ENCODE peak calls at places on chromosomes 11 and 22, in seven cellular contexts. W, K, F, H, L, B and I are unnamed samples.

GRCh38 chr11:33976351-33977199 is 75.0 kb upstream of the CAPRIN1 start:
- DNase-seq in L (no peak), F (no peak), B (no peak), H (no peak), K (no peak), W (peak; percentile 99), I (no peak)

GRCh38 chr11:69265210-69265609 is 28.7 kb upstream of the MYEOV start:
- DNase-seq in K (no peak), B (no peak), L (no peak), H (no peak), F (no peak), W (no peak), I (no peak)

GRCh38 chr11:133529807-133530500 is 2.3 kb downstream of the OPCML start:
- DNase-seq in B (no peak), F (no peak), L (no peak), K (no peak), H (no peak), W (no peak), I (no peak)

GRCh38 chr11:94933225-94934130 is 39.9 kb downstream of the CWC15 start:
- DNase-seq in K (no peak), L (no peak), F (no peak), B (peak; percentile 96), W (peak; percentile 97), H (peak; percentile 96), I (no peak)

GRCh38 chr11:86370922-86371614 is 3.6 kb upstream of the CCDC81 start:
- DNase-seq in L (no peak), B (peak; percentile 52), K (no peak), H (peak; percentile 70), F (peak; percentile 97), W (peak; percentile 83), I (no peak)

GRCh38 chr11:85313741-85314140 is 313.4 kb downstream of the DLG2 start:
- DNase-seq in L (no peak), F (no peak), K (no peak), W (no peak), B (no peak), H (no peak), I (no peak)

GRCh38 chr11:21396351-21397008 is 727.1 kb downstream of the NELL1 start:
- DNase-seq in W (no peak), L (no peak), B (no peak), H (no peak), F (no peak), K (no peak), I (no peak)

GRCh38 chr11:15346907-15347306 is 232.2 kb downstream of the INSC start:
- DNase-seq in F (no peak), K (no peak), H (no peak), L (no peak), B (no peak), W (no peak), I (no peak)

GRCh38 chr11:61881397-61881796 is 9.9 kb downstream of the FADS3 start:
- DNase-seq in H (no peak), W (no peak), B (no peak), K (no peak), L (no peak), F (no peak), I (no peak)

GRCh38 chr11:62544521-62545436 is 1.8 kb downstream of the AHNAK start:
- DNase-seq in F (peak; percentile 15), B (no peak), K (peak; percentile 58), H (peak; percentile 36), L (no peak), W (no peak), I (no peak)

GRCh38 chr11:67085617-67086016 is 29.0 kb downstream of the RHOD start:
- DNase-seq in H (no peak), F (no peak), L (no peak), W (no peak), K (no peak), B (no peak), I (no peak)

GRCh38 chr11:94804874-94805273 is 36.7 kb downstream of the AMOTL1 start:
- DNase-seq in H (no peak), K (no peak), F (no peak), L (no peak), B (no peak), W (no peak), I (no peak)

GRCh38 chr11:28793282-28793738 is 685.1 kb downstream of the METTL15 start:
- DNase-seq in L (no peak), K (no peak), W (no peak), H (no peak), B (no peak), F (no peak), I (no peak)

GRCh38 chr11:119134389-119134978 is 13.1 kb downstream of the HINFP start:
- DNase-seq in B (no peak), L (no peak), K (no peak), F (no peak), W (peak; percentile 12), H (no peak), I (no peak)

GRCh38 chr11:65425971-65426838 is 3.6 kb downstream of the NEAT1 start:
- DNase-seq in L (no peak), H (peak; percentile 87), K (peak; percentile 68), F (peak; percentile 96), B (peak; percentile 80), W (peak; percentile 90), I (peak; percentile 43)

GRCh38 chr11:35487532-35488078 is 37.8 kb downstream of the PAMR1 start:
- DNase-seq in L (peak; percentile 5), W (peak; percentile 80), H (peak; percentile 52), F (peak; percentile 39), B (peak; percentile 69), K (no peak), I (no peak)

GRCh38 chr11:59770324-59770723 is 15.1 kb downstream of the STX3 start:
- DNase-seq in F (no peak), H (no peak), W (no peak), L (no peak), B (no peak), K (no peak), I (no peak)

GRCh38 chr11:63537293-63538101 is 889 bp downstream of the PLAAT4 start:
- DNase-seq in W (peak; percentile 27), F (no peak), K (no peak), B (peak; percentile 95), L (no peak), H (peak; percentile 31), I (peak; percentile 90)

GRCh38 chr11:46560300-46561025 is 33.4 kb downstream of the AMBRA1 start:
- DNase-seq in F (no peak), L (no peak), H (peak; percentile 45), W (no peak), B (peak; percentile 41), K (peak; percentile 42), I (no peak)

GRCh38 chr11:73205666-73206343 is 12.3 kb upstream of the P2RY2 start:
- DNase-seq in W (peak; percentile 94), B (no peak), F (no peak), H (no peak), K (no peak), L (no peak), I (no peak)

GRCh38 chr11:7612661-7613393 is 60.5 kb downstream of the CYB5R2 start:
- DNase-seq in F (peak; percentile 70), H (no peak), W (peak; percentile 60), B (no peak), K (no peak), L (no peak), I (no peak)

GRCh38 chr22:49659924-49660315 is 167.8 kb downstream of the BRD1 start:
- DNase-seq in F (no peak), H (no peak), B (no peak), K (no peak), L (no peak), W (no peak), I (no peak)

GRCh38 chr11:79336740-79337517 is 103.9 kb downstream of the TENM4 start:
- DNase-seq in H (no peak), L (no peak), K (no peak), B (no peak), W (no peak), F (no peak), I (no peak)

GRCh38 chr11:119099707-119100106 is 1.9 kb downstream of the DPAGT1 start:
- DNase-seq in F (no peak), K (no peak), W (no peak), H (no peak), B (no peak), L (no peak), I (no peak)

GRCh38 chr22:19565921-19566598 is 41.9 kb upstream of the CLDN5 start:
- DNase-seq in L (no peak), K (no peak), B (no peak), H (peak; percentile 16), W (no peak), F (peak; percentile 34), I (no peak)

GRCh38 chr11:2884424-2884815 is 1.2 kb downstream of the CDKN1C start:
- DNase-seq in W (peak; percentile 22), F (no peak), H (no peak), K (no peak), B (peak; percentile 29), L (no peak), I (no peak)

GRCh38 chr11:83042966-83043711 is 28.6 kb downstream of the RAB30 start:
- DNase-seq in L (no peak), F (peak; percentile 73), K (no peak), B (no peak), H (peak; percentile 35), W (peak; percentile 42), I (no peak)

GRCh38 chr22:20444325-20444724 is 6.7 kb upstream of the SCARF2 start:
- DNase-seq in W (no peak), K (no peak), L (no peak), H (no peak), B (no peak), F (no peak), I (no peak)

GRCh38 chr22:17563936-17564391 is 666 bp downstream of the SLC25A18 start:
- DNase-seq in L (no peak), B (peak; percentile 30), W (peak; percentile 42), F (no peak), H (peak; percentile 47), K (no peak), I (no peak)

GRCh38 chr22:48919187-48919590 is 908.5 kb downstream of the BRD1 start:
- DNase-seq in H (no peak), F (no peak), B (no peak), W (no peak), K (no peak), L (peak; percentile 44), I (no peak)

GRCh38 chr11:71452354-71453020 is 516 bp upstream of the NADSYN1 start:
- DNase-seq in W (peak; percentile 28), H (no peak), B (peak; percentile 24), K (no peak), F (peak; percentile 39), L (peak; percentile 67), I (peak; percentile 79)

GRCh38 chr11:122917311-122917710 is 34.8 kb downstream of the JHY start:
- DNase-seq in L (no peak), F (peak; percentile 86), K (no peak), B (peak; percentile 35), W (peak; percentile 10), H (peak; percentile 34), I (no peak)

GRCh38 chr11:62141111-62142042 is 17.6 kb downstream of the INCENP start:
- DNase-seq in H (no peak), B (no peak), W (no peak), K (no peak), F (no peak), L (no peak), I (peak; percentile 38)

GRCh38 chr11:6545917-6546605 is 49.0 kb downstream of the DNHD1 start:
- DNase-seq in K (no peak), H (no peak), W (no peak), F (no peak), L (no peak), B (no peak), I (no peak)